ENCODE peak calls at places on chromosomes 1 and 21, in eight cellular contexts. U is activated naive CD8-positive, alpha-beta T cell treated with anti-CD3 and anti-CD28 coated beads, Interleukin-2, amount 50 U/mL, for 16 hours; T is NCI-H2081; B is T1000; A is AG09309; W is effector CD4-positive, alpha-beta T cell; P is NCI-H1105; D is hepatic stellate cell. O is an unnamed sample.

GRCh38 chr1:151002006-151002405 is 4.7 kb downstream of the MINDY1 start:
- DNase-seq in B (no peak), W (no peak), U (no peak), D (no peak), A (no peak), T (no peak), P (no peak), O (peak)

GRCh38 chr1:42866549-42866948 is 20.1 kb downstream of the ZNF691 start:
- DNase-seq in W (no peak), P (no peak), B (no peak), A (no peak), D (no peak), U (no peak), T (no peak), O (no peak)

GRCh38 chr1:111745670-111746613 is 6.7 kb upstream of the INKA2 start:
- DNase-seq in U (no peak), W (no peak), D (no peak), A (no peak), B (no peak), T (no peak), P (peak), O (no peak)

GRCh38 chr1:76494807-76495206 is 372.5 kb upstream of the ST6GALNAC5 start:
- DNase-seq in D (no peak), A (no peak), W (no peak), B (no peak), P (no peak), U (no peak), T (no peak), O (no peak)

GRCh38 chr1:244209955-244210354 is 158.9 kb downstream of the ZBTB18 start:
- DNase-seq in D (no peak), B (no peak), T (no peak), P (no peak), A (no peak), W (no peak), U (no peak), O (peak)

GRCh38 chr1:110225212-110225611 is 15.1 kb downstream of the KCNC4 start:
- DNase-seq in P (no peak), B (no peak), A (no peak), W (no peak), U (no peak), D (no peak), T (no peak), O (no peak)

GRCh38 chr1:50251592-50252165 is 143.0 kb downstream of the ELAVL4 start:
- DNase-seq in B (no peak), A (no peak), P (peak), T (peak), D (no peak), W (no peak), U (no peak), O (no peak)

GRCh38 chr1:905811-906531 is 17.8 kb upstream of the SAMD11 start:
- DNase-seq in W (no peak), D (peak), U (no peak), A (no peak), T (no peak), P (no peak), B (no peak), O (no peak)

GRCh38 chr21:29205009-29205408 is 74.6 kb downstream of the MAP3K7CL start:
- DNase-seq in D (no peak), W (no peak), U (no peak), B (no peak), T (no peak), A (no peak), P (no peak), O (no peak)

GRCh38 chr1:228058981-228059535 is 23.4 kb upstream of the ARF1 start:
- DNase-seq in A (no peak), B (no peak), U (no peak), D (no peak), T (no peak), P (no peak), W (peak), O (no peak)

GRCh38 chr21:46325073-46325912 is 1.3 kb downstream of the PCNT start:
- DNase-seq in T (peak), P (peak), D (peak), A (no peak), U (no peak), W (peak), B (no peak), O (peak)

GRCh38 chr1:171645553-171646336 is 6.7 kb downstream of the MYOC start:
- DNase-seq in A (peak), U (no peak), B (no peak), P (no peak), W (no peak), T (no peak), D (peak), O (no peak)

GRCh38 chr1:206117151-206117948 is at the start of gene AVPR1B:
- DNase-seq in A (no peak), B (no peak), W (no peak), T (peak), D (peak), U (no peak), P (peak), O (no peak)

GRCh38 chr1:41804176-41804575 is 114.5 kb downstream of the HIVEP3 start:
- DNase-seq in P (no peak), W (no peak), D (no peak), T (no peak), B (no peak), A (no peak), U (no peak), O (no peak)

GRCh38 chr21:34352556-34352955 is 11.2 kb upstream of the KCNE2 start:
- DNase-seq in W (no peak), T (no peak), U (no peak), B (no peak), D (no peak), P (no peak), A (no peak), O (no peak)

GRCh38 chr1:41612953-41613352 is 128.5 kb upstream of the EDN2 start:
- DNase-seq in A (no peak), T (no peak), B (no peak), D (no peak), U (no peak), P (no peak), W (no peak), O (no peak)

GRCh38 chr1:18922319-18922726 is 20.0 kb upstream of the ALDH4A1 start:
- DNase-seq in P (no peak), D (peak), B (peak), W (no peak), T (no peak), U (no peak), A (peak), O (no peak)

GRCh38 chr1:78536427-78536826 is 45.7 kb downstream of the PTGFR start:
- DNase-seq in A (no peak), P (no peak), B (no peak), W (no peak), U (no peak), T (no peak), D (no peak), O (no peak)

GRCh38 chr21:45067462-45068285 is 6.7 kb upstream of the ADARB1 start:
- DNase-seq in D (no peak), P (no peak), U (no peak), W (no peak), T (no peak), A (no peak), B (no peak), O (no peak)

GRCh38 chr1:193786041-193786440 is 599.6 kb upstream of the B3GALT2 start:
- DNase-seq in U (no peak), W (no peak), P (no peak), A (no peak), D (no peak), T (no peak), B (no peak), O (no peak)

GRCh38 chr1:161216945-161217712 is 2.0 kb downstream of the FCER1G start:
- DNase-seq in B (no peak), W (no peak), D (peak), A (peak), P (no peak), U (no peak), T (no peak), O (peak)

GRCh38 chr1:92410706-92411105 is 76.0 kb downstream of the GFI1 start:
- DNase-seq in U (no peak), P (no peak), A (no peak), B (no peak), T (no peak), W (peak), D (no peak), O (no peak)

GRCh38 chr1:31155216-31155806 is 84.4 kb downstream of the NKAIN1 start:
- DNase-seq in T (peak), U (peak), B (peak), D (peak), P (peak), A (no peak), W (peak), O (peak)

GRCh38 chr21:29520146-29520545 is 221.4 kb downstream of the BACH1 start:
- DNase-seq in D (no peak), B (no peak), T (no peak), W (no peak), U (no peak), A (no peak), P (no peak), O (no peak)

GRCh38 chr1:113042336-113043143 is 30.5 kb upstream of the LRIG2 start:
- DNase-seq in D (peak), B (peak), W (no peak), A (peak), U (no peak), T (peak), P (peak), O (peak)

GRCh38 chr1:24914226-24915069 is 15.6 kb downstream of the RUNX3 start:
- DNase-seq in B (no peak), W (no peak), A (peak), U (no peak), D (no peak), T (no peak), P (no peak), O (no peak)

GRCh38 chr1:938088-938683 is 14.5 kb downstream of the SAMD11 start:
- DNase-seq in W (no peak), A (no peak), B (peak), U (no peak), D (no peak), T (no peak), P (no peak), O (peak)

GRCh38 chr1:20787775-20788488 is 825 bp upstream of the HP1BP3 start:
- DNase-seq in B (no peak), D (peak), W (no peak), P (peak), U (no peak), T (no peak), A (peak), O (peak)